ENCODE peak calls at places on chromosome 21, in seven cellular contexts. S is GM12864, L is foreskin fibroblast, H is astrocyte of the spinal cord, Z is psoas muscle, W is GM12865, D is activated B cell treated with CpG ODN at 0.5 μM for 24 hours. K is an unnamed sample.

GRCh38 chr21:35619184-35619583 is 441.1 kb downstream of the SETD4 start:
- DNase-seq in D (no peak), Z (no peak), H (peak), S (no peak), W (no peak), L (peak), K (no peak)

GRCh38 chr21:30164796-30165195 is 1.8 kb downstream of the CLDN17 start:
- DNase-seq in D (no peak), L (no peak), H (no peak), Z (no peak), S (no peak), W (no peak), K (no peak)

GRCh38 chr21:46385846-46386725 is 62.1 kb downstream of the PCNT start:
- DNase-seq in Z (peak), L (peak), W (no peak), H (no peak), S (no peak), D (no peak), K (no peak)

GRCh38 chr21:36754241-36754881 is 55.4 kb downstream of the SIM2 start:
- DNase-seq in S (no peak), L (no peak), W (no peak), D (no peak), Z (no peak), H (peak), K (no peak)

GRCh38 chr21:34914239-34914638 is 134.9 kb downstream of the RUNX1 start:
- DNase-seq in H (no peak), Z (no peak), S (no peak), D (no peak), L (no peak), W (no peak), K (no peak)

GRCh38 chr21:14533555-14534400 is 12.3 kb downstream of the SAMSN1 start:
- DNase-seq in S (no peak), Z (no peak), L (no peak), H (peak), W (peak), D (no peak), K (peak)

GRCh38 chr21:38039369-38039768 is 123.1 kb upstream of the KCNJ6 start:
- DNase-seq in S (no peak), D (no peak), W (no peak), H (no peak), Z (no peak), L (no peak), K (no peak)

GRCh38 chr21:35179990-35180557 is 131.0 kb upstream of the RUNX1 start:
- DNase-seq in S (no peak), W (no peak), L (peak), Z (no peak), H (peak), D (no peak), K (no peak)

GRCh38 chr21:30468912-30469812 is 11.0 kb downstream of the KRTAP19-1 start:
- DNase-seq in H (no peak), D (no peak), W (no peak), S (no peak), Z (no peak), L (no peak), K (no peak)

GRCh38 chr21:38433516-38433915 is 64.8 kb downstream of the ERG start:
- DNase-seq in D (no peak), W (no peak), Z (no peak), S (no peak), L (no peak), H (peak), K (no peak)

GRCh38 chr21:27047331-27048314 is 80.7 kb upstream of the ADAMTS5 start:
- DNase-seq in L (peak), D (no peak), S (no peak), W (no peak), H (peak), Z (no peak), K (no peak)

GRCh38 chr21:14684071-14684470 is 138.0 kb upstream of the SAMSN1 start:
- DNase-seq in H (no peak), Z (no peak), W (peak), D (no peak), L (no peak), S (no peak), K (no peak)

GRCh38 chr21:29318354-29318753 is 19.6 kb downstream of the BACH1 start:
- DNase-seq in H (no peak), S (no peak), L (peak), Z (no peak), W (no peak), D (no peak), K (no peak)

GRCh38 chr21:29359718-29360117 is 61.0 kb downstream of the BACH1 start:
- DNase-seq in L (no peak), S (no peak), D (no peak), Z (no peak), W (no peak), H (no peak), K (no peak)

GRCh38 chr21:31347435-31348032 is 3.5 kb upstream of the TIAM1 start:
- DNase-seq in D (no peak), Z (no peak), S (no peak), H (peak), L (peak), W (no peak), K (no peak)

GRCh38 chr21:24395320-24395933 is 1211.9 kb downstream of the MRPL39 start:
- DNase-seq in W (no peak), Z (no peak), L (no peak), D (no peak), H (peak), S (no peak), K (no peak)

GRCh38 chr21:15849161-15849560 is 119.4 kb downstream of the USP25 start:
- DNase-seq in L (no peak), Z (no peak), D (no peak), W (no peak), S (no peak), H (no peak), K (no peak)

GRCh38 chr21:22961248-22961647 is 1963.0 kb downstream of the NCAM2 start:
- DNase-seq in L (no peak), S (no peak), Z (no peak), W (no peak), D (no peak), H (no peak), K (no peak)

GRCh38 chr21:39175154-39175553 is 8.1 kb downstream of the PSMG1 start:
- DNase-seq in W (no peak), Z (no peak), H (peak), L (peak), D (no peak), S (no peak), K (no peak)

GRCh38 chr21:35324372-35325220 is 275.5 kb upstream of the RUNX1 start:
- DNase-seq in L (peak), Z (no peak), H (peak), D (no peak), W (no peak), S (no peak), K (no peak)

GRCh38 chr21:39120876-39121599 is 62.2 kb downstream of the PSMG1 start:
- DNase-seq in D (no peak), S (no peak), W (no peak), L (no peak), H (no peak), Z (no peak), K (no peak)

GRCh38 chr21:26952274-26953066 is 14.4 kb downstream of the ADAMTS5 start:
- DNase-seq in D (no peak), L (peak), W (no peak), S (no peak), H (no peak), Z (no peak), K (no peak)

GRCh38 chr21:44094832-44095231 is 12.4 kb upstream of the PWP2 start:
- DNase-seq in S (no peak), L (no peak), W (no peak), H (no peak), D (no peak), Z (no peak), K (no peak)

GRCh38 chr21:30206551-30207251 is 9.2 kb downstream of the CLDN8 start:
- DNase-seq in Z (no peak), D (no peak), S (no peak), H (peak), W (no peak), L (peak), K (no peak)

GRCh38 chr21:38460171-38460742 is 38.0 kb downstream of the ERG start:
- DNase-seq in Z (no peak), S (no peak), L (no peak), H (peak), W (no peak), D (no peak), K (no peak)

GRCh38 chr21:35138665-35139381 is 89.7 kb upstream of the RUNX1 start:
- DNase-seq in L (peak), H (peak), W (peak), S (peak), D (no peak), Z (no peak), K (peak)

GRCh38 chr21:45276620-45277019 is 11.1 kb downstream of the POFUT2 start:
- DNase-seq in D (no peak), Z (no peak), W (no peak), L (no peak), H (no peak), S (no peak), K (no peak)
- TF ChIP-seq CTCF in D (no peak), Z (no peak), W (no peak), L (no peak), H (no peak), S (no peak), K (no peak)

GRCh38 chr21:42781150-42781980 is 98.0 kb downstream of the WDR4 start:
- DNase-seq in H (no peak), L (peak), W (no peak), Z (no peak), D (no peak), S (no peak), K (no peak)
- TF ChIP-seq CTCF in H (no peak), L (no peak), W (no peak), Z (no peak), D (no peak), S (no peak), K (no peak)

DNA sequence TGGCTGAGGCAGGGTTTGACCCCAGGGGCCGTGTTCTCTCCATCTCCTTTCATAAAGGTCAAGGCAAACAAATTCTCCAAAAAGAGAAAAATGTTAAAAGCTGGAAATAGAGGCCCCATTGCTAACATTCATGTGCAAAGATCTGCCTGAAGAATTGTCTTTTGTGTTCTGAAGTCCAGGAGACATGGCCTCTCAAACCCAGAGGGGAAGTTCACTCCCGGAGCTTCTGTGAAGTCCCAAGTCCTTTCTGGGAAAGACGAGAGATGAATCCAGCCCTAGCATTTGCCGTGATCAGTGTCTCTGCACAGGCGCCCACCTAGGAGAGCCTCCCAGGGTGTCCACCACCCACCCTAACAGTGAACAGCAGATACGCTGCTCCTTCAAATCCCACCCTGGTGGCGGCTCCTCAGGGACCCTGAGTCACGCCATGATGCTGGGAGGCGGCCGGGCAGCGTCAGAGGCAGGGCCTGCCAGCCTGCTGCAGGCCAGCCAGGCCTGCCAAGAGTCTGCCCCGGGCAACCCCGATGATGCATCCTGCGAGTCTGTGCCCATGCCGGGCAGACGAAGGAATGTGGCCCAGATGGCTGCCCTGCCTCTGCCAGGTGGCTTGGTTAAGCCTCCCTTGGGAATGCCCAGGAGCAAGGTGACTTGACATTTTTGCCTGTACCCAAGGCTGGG is 5.2 kb upstream of the C2CD2 start:
- DNase-seq in Z (peak), W (no peak), S (no peak), H (no peak), D (no peak), L (no peak), K (peak)
- TF ChIP-seq CTCF in Z (no peak), W (no peak), S (no peak), H (no peak), D (no peak), L (no peak), K (no peak)

DNA sequence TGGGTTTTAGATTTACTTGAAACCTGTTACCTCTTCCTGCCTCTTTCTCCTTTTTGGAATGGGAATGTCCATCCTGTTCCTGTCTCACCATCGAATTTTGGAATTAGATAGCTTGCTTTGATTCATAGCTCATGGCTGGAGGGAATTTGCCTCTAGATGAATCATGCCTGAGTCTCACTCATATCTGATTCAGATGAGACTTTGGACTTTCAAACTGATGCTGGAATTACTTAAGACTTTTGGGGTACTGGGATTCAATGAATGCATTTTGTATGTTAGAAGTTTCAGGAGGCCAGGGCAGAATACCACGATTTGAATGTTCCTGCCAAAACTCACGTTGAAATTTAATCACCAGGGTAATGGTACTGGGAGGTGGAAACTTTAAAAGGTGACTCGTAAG is 132.4 kb downstream of the DSCAM start:
- DNase-seq in Z (no peak), D (no peak), H (no peak), L (no peak), S (no peak), W (no peak), K (no peak)
- TF ChIP-seq CTCF in Z (no peak), D (no peak), H (no peak), L (no peak), S (no peak), W (no peak), K (no peak)

GRCh38 chr21:25421327-25422028 is 185.8 kb downstream of the MRPL39 start:
- DNase-seq in D (no peak), Z (no peak), H (peak), W (peak), S (peak), L (peak), K (peak)
- TF ChIP-seq CTCF in D (peak), Z (peak), H (peak), W (peak), S (peak), L (peak), K (peak)

GRCh38 chr21:25871566-25871965 is 136.8 kb downstream of the GABPA start:
- DNase-seq in W (peak), Z (no peak), D (no peak), H (no peak), L (no peak), S (no peak), K (no peak)
- TF ChIP-seq CTCF in W (peak), Z (no peak), D (no peak), H (peak), L (no peak), S (peak), K (no peak)

K was measured in GM13977.